ENCODE peak calls at places on chromosomes 1 and 21, in six cellular contexts. W is HFF-Myc, M is suprapubic skin, A is upper lobe of right lung, Z is PC-3, B is cardiac fibroblast. U is an unnamed sample.

GRCh38 chr1:24981632-24982007 is 51.5 kb upstream of the RUNX3 start:
- DNase-seq in M (no peak), W (no peak), A (no peak), B (no peak), Z (no peak), U (no peak)

GRCh38 chr1:106254748-106255147 is 801.7 kb upstream of the PRMT6 start:
- DNase-seq in M (no peak), W (no peak), A (no peak), B (peak; percentile 1), Z (peak; percentile 64), U (no peak)

GRCh38 chr1:77876884-77877283 is 11.5 kb upstream of the NEXN start:
- DNase-seq in B (peak; percentile 74), M (no peak), Z (peak; percentile 39), A (no peak), W (no peak), U (no peak)

GRCh38 chr1:228872080-228872479 is 136.8 kb downstream of the RHOU start:
- DNase-seq in M (no peak), B (no peak), W (no peak), Z (no peak), A (no peak), U (no peak)

GRCh38 chr1:72891976-72892375 is 609.6 kb upstream of the NEGR1 start:
- DNase-seq in W (no peak), M (no peak), A (no peak), B (no peak), Z (no peak), U (no peak)

GRCh38 chr1:61270107-61270506 is 187.7 kb downstream of the NFIA start:
- DNase-seq in A (no peak), W (no peak), Z (no peak), B (no peak), M (no peak), U (no peak)

GRCh38 chr1:40606160-40606559 is 59.3 kb downstream of the RIMS3 start:
- DNase-seq in W (no peak), Z (no peak), M (no peak), A (no peak), B (no peak), U (no peak)

GRCh38 chr1:209670441-209671082 is 4.7 kb upstream of the G0S2 start:
- DNase-seq in A (no peak), B (no peak), Z (peak; percentile 94), M (no peak), W (no peak), U (no peak)

GRCh38 chr1:1876335-1876935 is 14.5 kb downstream of the GNB1 start:
- DNase-seq in W (no peak), M (no peak), A (no peak), Z (no peak), B (peak; percentile 41), U (no peak)

GRCh38 chr1:169305356-169305755 is 62.2 kb downstream of the NME7 start:
- DNase-seq in W (no peak), Z (no peak), A (no peak), M (no peak), B (no peak), U (no peak)

GRCh38 chr1:75542818-75543570 is 67.9 kb downstream of the SLC44A5 start:
- DNase-seq in B (no peak), A (no peak), M (no peak), Z (no peak), W (no peak), U (no peak)

GRCh38 chr1:156571959-156572662 is at the start of gene IQGAP3:
- DNase-seq in Z (peak; percentile 94), W (no peak), B (peak; percentile 84), A (peak; percentile 93), M (peak; percentile 89), U (peak; percentile 91)

GRCh38 chr1:25148673-25149300 is 83.5 kb downstream of the SYF2 start:
- DNase-seq in B (peak; percentile 25), Z (peak; percentile 27), A (no peak), W (no peak), M (no peak), U (peak; percentile 60)

GRCh38 chr21:35825954-35826353 is 234.4 kb downstream of the SETD4 start:
- DNase-seq in A (no peak), M (no peak), B (no peak), W (no peak), Z (no peak), U (no peak)

GRCh38 chr1:59641861-59642260 is 172.9 kb upstream of the HOOK1 start:
- DNase-seq in B (no peak), W (no peak), Z (no peak), M (no peak), A (no peak), U (no peak)

GRCh38 chr1:208231929-208232360 is 12.2 kb downstream of the PLXNA2 start:
- DNase-seq in M (peak; percentile 36), B (peak; percentile 52), Z (peak; percentile 86), A (no peak), W (peak; percentile 46), U (no peak)

GRCh38 chr1:22884806-22885559 is 87.7 kb downstream of the LACTBL1 start:
- DNase-seq in A (no peak), Z (no peak), B (no peak), W (no peak), M (no peak), U (no peak)

GRCh38 chr1:221611930-221612777 is 129.7 kb downstream of the DUSP10 start:
- DNase-seq in A (no peak), M (peak; percentile 77), W (peak; percentile 83), Z (peak; percentile 99), B (peak; percentile 80), U (no peak)

GRCh38 chr1:209652873-209653401 is 712 bp upstream of the LAMB3 start:
- DNase-seq in B (peak; percentile 43), Z (peak; percentile 100), M (peak; percentile 90), A (peak; percentile 92), W (no peak), U (no peak)

GRCh38 chr1:1833916-1834325 is 55.7 kb upstream of the NADK start:
- DNase-seq in W (no peak), B (peak; percentile 67), A (no peak), M (no peak), Z (no peak), U (no peak)

GRCh38 chr1:184745929-184746583 is 8.6 kb downstream of the EDEM3 start:
- DNase-seq in W (no peak), M (no peak), Z (no peak), A (no peak), B (no peak), U (no peak)

GRCh38 chr1:223067914-223068313 is 75.1 kb downstream of the TLR5 start:
- DNase-seq in Z (no peak), M (no peak), A (no peak), W (no peak), B (no peak), U (no peak)

GRCh38 chr1:8510041-8510823 is 192.3 kb downstream of the SLC45A1 start:
- DNase-seq in M (no peak), A (no peak), W (no peak), B (peak; percentile 77), Z (no peak), U (peak; percentile 65)

GRCh38 chr1:7407980-7408770 is 362.9 kb upstream of the VAMP3 start:
- DNase-seq in B (no peak), A (peak; percentile 46), M (peak; percentile 55), Z (no peak), W (no peak), U (no peak)

GRCh38 chr1:78339490-78339889 is 151.3 kb upstream of the PTGFR start:
- DNase-seq in W (peak; percentile 30), A (no peak), Z (peak; percentile 81), B (peak; percentile 77), M (no peak), U (no peak)

GRCh38 chr1:22295396-22295795 is 152.5 kb upstream of the WNT4 start:
- DNase-seq in A (no peak), W (no peak), M (no peak), B (no peak), Z (no peak), U (no peak)

GRCh38 chr21:30257773-30258172 is 25.0 kb downstream of the KRTAP24-1 start:
- DNase-seq in Z (peak; percentile 79), B (peak; percentile 75), M (no peak), W (peak; percentile 9), A (no peak), U (no peak)
- TF ChIP-seq CTCF in Z (peak; percentile 73), B (peak; percentile 44), M (no peak), W (peak; percentile 27), A (no peak), U (no peak)

GRCh38 chr1:151368000-151368744 is 4.3 kb downstream of the SELENBP1 start:
- DNase-seq in M (no peak), Z (no peak), W (no peak), B (peak; percentile 11), A (no peak), U (no peak)
- TF ChIP-seq CTCF in M (no peak), Z (no peak), W (no peak), B (no peak), A (no peak), U (no peak)

GRCh38 chr1:3790952-3791351 is 5.3 kb downstream of the LRRC47 start:
- DNase-seq in B (no peak), Z (no peak), A (no peak), M (no peak), W (no peak), U (no peak)

GRCh38 chr1:3795453-3796214 is 664 bp downstream of the LRRC47 start:
- DNase-seq in B (no peak), Z (no peak), W (no peak), A (no peak), M (no peak), U (no peak)

GRCh38 chr1:3799976-3800685 is 3.8 kb upstream of the LRRC47 start:
- DNase-seq in W (no peak), M (no peak), B (peak; percentile 34), A (no peak), Z (no peak), U (no peak)

GRCh38 chr1:3790501-3790923 is 5.8 kb downstream of the LRRC47 start:
- DNase-seq in A (no peak), W (no peak), Z (no peak), B (no peak), M (no peak), U (no peak)

DNA sequence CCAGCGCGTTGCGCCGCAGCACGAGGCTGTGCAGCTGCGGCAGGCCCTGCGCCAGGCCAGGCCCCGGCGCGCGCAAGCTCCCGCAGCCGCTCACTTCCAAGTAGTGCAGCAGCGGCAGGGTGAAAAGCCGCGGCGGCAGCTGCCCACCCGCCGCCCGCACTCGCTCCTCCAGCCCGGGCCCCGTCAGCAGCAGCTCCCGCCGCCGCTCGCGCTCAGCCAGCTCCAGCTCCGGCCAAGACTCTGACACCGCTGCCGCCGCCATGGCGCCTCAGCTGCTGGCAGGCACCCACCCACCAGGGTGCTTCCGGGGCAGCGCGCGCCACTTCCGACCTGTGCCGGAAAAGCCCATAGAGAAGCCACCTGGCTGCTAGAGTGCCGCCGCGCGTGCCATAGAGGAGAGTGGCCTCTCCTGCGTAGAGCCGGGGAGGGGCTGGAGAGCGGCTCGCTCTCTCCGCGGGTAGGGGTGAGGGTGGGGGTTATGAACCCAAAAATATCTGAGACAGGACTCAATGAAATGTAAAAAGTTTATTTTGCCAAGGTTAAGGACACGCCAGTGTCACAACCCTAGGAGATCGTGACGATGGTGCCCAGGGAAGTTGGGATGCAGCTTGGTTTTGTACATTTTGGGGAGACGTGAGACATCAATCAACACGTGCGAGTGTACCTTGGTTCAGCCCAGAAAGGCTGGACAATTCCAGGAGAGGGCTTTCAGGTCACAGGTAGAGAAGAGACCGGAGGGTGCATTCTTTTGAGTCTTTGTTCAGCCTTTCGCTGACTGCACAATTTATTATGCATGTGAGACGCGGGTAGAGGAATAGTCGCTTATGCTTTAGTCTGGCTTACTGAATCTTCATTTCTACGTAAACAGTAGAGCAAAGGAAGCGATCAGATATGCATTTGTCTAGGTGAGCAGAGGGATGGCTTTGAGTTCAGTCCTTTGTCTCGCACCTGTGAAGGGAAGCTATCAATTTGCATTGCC is at the start of gene LRRC47:
- DNase-seq in Z (peak; percentile 97), M (peak; percentile 94), A (peak; percentile 98), B (peak; percentile 92), W (peak; percentile 59), U (peak; percentile 99)
- TF ChIP-seq CTCF in Z (no peak), M (no peak), A (no peak), B (no peak), W (no peak), U (no peak)

GRCh38 chr21:16855164-16855667 is 657.6 kb upstream of the CXADR start:
- DNase-seq in M (no peak), Z (no peak), W (no peak), B (no peak), A (no peak), U (no peak)
- TF ChIP-seq CTCF in M (no peak), Z (no peak), W (no peak), B (no peak), A (no peak), U (no peak)